ENCODE peak calls at places on chromosomes 4 and X, in eight cellular contexts. C, B, F, K, V, E, R and Q are unnamed samples.

GRCh38 chr4:48129307-48130014 is 4.6 kb downstream of the TXK start:
- DNase-seq in C (no peak), B (no peak), V (no peak), K (peak; percentile 49), R (no peak), E (no peak), F (no peak), Q (no peak)

GRCh38 chr4:154560824-154561231 is 2.0 kb upstream of the FGB start:
- DNase-seq in K (no peak), E (no peak), C (peak; percentile 90), R (no peak), V (no peak), F (no peak), B (no peak), Q (no peak)

GRCh38 chr4:44160776-44161377 is 287.7 kb downstream of the KCTD8 start:
- DNase-seq in V (no peak), F (peak; percentile 71), B (no peak), E (no peak), R (no peak), C (no peak), K (no peak), Q (no peak)

GRCh38 chrX:24983931-24984330 is 31.8 kb downstream of the ARX start:
- DNase-seq in K (no peak), C (no peak), F (no peak), R (no peak), V (no peak), B (no peak), E (no peak), Q (no peak)

GRCh38 chr4:1011022-1011694 is at the start of gene FGFRL1:
- DNase-seq in K (peak; percentile 91), R (peak; percentile 88), F (peak; percentile 76), B (no peak), C (peak; percentile 70), E (peak; percentile 73), V (no peak), Q (no peak)

GRCh38 chr4:39706829-39707511 is 9.0 kb downstream of the UBE2K start:
- DNase-seq in B (no peak), R (no peak), C (no peak), E (no peak), V (no peak), F (no peak), K (peak; percentile 52), Q (no peak)

GRCh38 chr4:152935661-152936445 is at the start of gene FHDC1:
- DNase-seq in E (peak; percentile 29), K (peak; percentile 93), F (no peak), R (peak; percentile 86), C (no peak), B (no peak), V (no peak), Q (no peak)

GRCh38 chrX:24081661-24082154 is 27.0 kb downstream of the EIF2S3 start:
- DNase-seq in R (no peak), V (no peak), E (peak; percentile 50), F (peak; percentile 66), K (peak; percentile 57), C (peak; percentile 44), B (peak; percentile 9), Q (no peak)

GRCh38 chrX:140712413-140713173 is 3.0 kb downstream of the LINC00632 start:
- DNase-seq in E (no peak), R (no peak), V (no peak), F (no peak), C (no peak), B (peak; percentile 17), K (peak; percentile 79), Q (peak; percentile 58)

GRCh38 chr4:173536808-173537429 is 6.9 kb upstream of the HAND2 start:
- DNase-seq in F (no peak), E (peak; percentile 16), K (peak; percentile 95), R (no peak), B (no peak), C (peak; percentile 7), V (no peak), Q (no peak)

GRCh38 chrX:40182095-40182494 is 84.3 kb upstream of the BCOR start:
- DNase-seq in B (no peak), E (no peak), V (no peak), F (no peak), K (no peak), R (no peak), C (no peak), Q (no peak)

GRCh38 chr4:173264245-173264959 is 69.8 kb downstream of the HMGB2 start:
- DNase-seq in F (peak; percentile 61), B (no peak), E (no peak), R (peak; percentile 32), V (no peak), C (no peak), K (peak; percentile 31), Q (peak; percentile 26)

GRCh38 chrX:118807151-118808017 is 16.2 kb upstream of the ZCCHC12 start:
- DNase-seq in V (peak; percentile 15), R (peak; percentile 34), B (no peak), K (peak; percentile 62), E (peak; percentile 15), C (peak; percentile 33), F (peak; percentile 50), Q (no peak)

GRCh38 chr4:71460368-71460767 is 121.5 kb downstream of the SLC4A4 start:
- DNase-seq in B (no peak), F (no peak), C (no peak), V (no peak), E (no peak), K (no peak), R (no peak), Q (no peak)

GRCh38 chr4:56701156-56701471 is 20.0 kb upstream of the HOPX start:
- DNase-seq in C (no peak), V (no peak), K (no peak), F (no peak), B (no peak), E (no peak), R (no peak), Q (no peak)

GRCh38 chr4:52032005-52032404 is 6.1 kb downstream of the SGCB start:
- DNase-seq in C (no peak), F (no peak), R (no peak), E (no peak), V (no peak), B (no peak), K (no peak), Q (no peak)

GRCh38 chr4:52038109-52038912 is at the start of gene SGCB:
- DNase-seq in E (no peak), B (no peak), C (no peak), F (peak; percentile 42), V (no peak), R (peak; percentile 35), K (peak; percentile 71), Q (no peak)

GRCh38 chr4:52036875-52037274 is 1.2 kb downstream of the SGCB start:
- DNase-seq in C (no peak), F (peak; percentile 20), K (no peak), V (no peak), E (no peak), R (no peak), B (no peak), Q (no peak)

GRCh38 chr4:52035190-52035589 is 2.9 kb downstream of the SGCB start:
- DNase-seq in F (no peak), V (no peak), B (no peak), C (no peak), E (no peak), K (no peak), R (no peak), Q (no peak)

GRCh38 chr4:52037730-52038108 is 380 bp downstream of the SGCB start:
- DNase-seq in V (no peak), C (no peak), R (no peak), K (peak; percentile 75), E (no peak), B (no peak), F (peak; percentile 42), Q (no peak)
- H3K27ac ChIP-seq in V (no peak overlapping the region), C (no peak overlapping the region), R (no peak overlapping the region), K (no peak overlapping the region), E (no peak overlapping the region), B (peak overlapping the region; percentile 52), F (peak overlapping the region; percentile 9), Q (no peak overlapping the region)

GRCh38 chrX:42673411-42673810 is 104.6 kb downstream of the PPP1R2C start:
- DNase-seq in C (no peak), V (no peak), R (no peak), E (no peak), K (no peak), B (no peak), F (no peak), Q (no peak)
- TF ChIP-seq POLR2AphosphoS5 in C (no peak), V (no peak), R (no peak), E (no peak), K (no peak), B (no peak), F (no peak), Q (no peak)

DNA sequence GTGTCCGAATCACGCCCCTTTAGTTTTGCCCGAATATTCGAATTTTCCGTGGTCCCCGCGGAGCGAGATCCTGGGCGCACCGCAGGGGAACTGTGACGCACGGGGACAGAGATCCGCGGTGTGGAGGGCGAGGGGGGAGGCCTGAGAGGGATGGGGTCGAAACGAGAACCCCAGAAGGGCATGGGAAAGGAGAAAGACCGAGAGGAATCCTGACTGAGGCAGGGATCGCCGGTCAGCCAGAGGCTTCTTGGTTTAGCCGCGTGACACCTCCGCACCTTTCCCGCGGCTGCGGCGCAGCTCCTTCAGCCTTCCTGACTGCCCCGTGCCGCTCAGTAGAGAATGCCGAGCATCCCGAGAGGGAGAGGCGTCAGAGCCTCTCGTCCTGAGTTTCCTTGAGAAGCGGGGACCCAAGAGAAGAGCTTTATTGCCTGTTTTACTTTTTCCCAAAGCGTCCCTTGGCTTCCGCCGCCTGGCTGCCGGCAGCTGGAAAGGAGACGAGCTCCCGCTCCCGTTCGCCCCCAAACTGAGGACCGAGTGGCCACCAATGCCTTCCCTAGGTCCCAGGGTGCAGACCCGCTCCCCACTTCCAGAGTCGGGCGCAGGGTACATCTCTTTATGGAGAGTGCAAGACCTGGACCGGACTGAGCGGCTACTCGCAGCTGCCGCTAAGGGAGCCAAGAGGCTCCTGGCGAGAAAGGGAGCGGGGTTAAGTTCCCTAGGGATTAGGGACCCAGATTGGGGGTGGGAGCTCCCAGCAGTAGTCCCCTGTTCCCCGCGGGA is 911 bp upstream of the GPR50 start:
- DNase-seq in C (no peak), F (no peak), K (peak; percentile 49), R (no peak), B (no peak), V (no peak), E (no peak), Q (no peak)
- TF ChIP-seq EZH2 in C (no peak), F (peak; percentile 27), K (peak; percentile 57), R (no peak), B (peak; percentile 68), V (no peak), E (no peak), Q (no peak)

DNA sequence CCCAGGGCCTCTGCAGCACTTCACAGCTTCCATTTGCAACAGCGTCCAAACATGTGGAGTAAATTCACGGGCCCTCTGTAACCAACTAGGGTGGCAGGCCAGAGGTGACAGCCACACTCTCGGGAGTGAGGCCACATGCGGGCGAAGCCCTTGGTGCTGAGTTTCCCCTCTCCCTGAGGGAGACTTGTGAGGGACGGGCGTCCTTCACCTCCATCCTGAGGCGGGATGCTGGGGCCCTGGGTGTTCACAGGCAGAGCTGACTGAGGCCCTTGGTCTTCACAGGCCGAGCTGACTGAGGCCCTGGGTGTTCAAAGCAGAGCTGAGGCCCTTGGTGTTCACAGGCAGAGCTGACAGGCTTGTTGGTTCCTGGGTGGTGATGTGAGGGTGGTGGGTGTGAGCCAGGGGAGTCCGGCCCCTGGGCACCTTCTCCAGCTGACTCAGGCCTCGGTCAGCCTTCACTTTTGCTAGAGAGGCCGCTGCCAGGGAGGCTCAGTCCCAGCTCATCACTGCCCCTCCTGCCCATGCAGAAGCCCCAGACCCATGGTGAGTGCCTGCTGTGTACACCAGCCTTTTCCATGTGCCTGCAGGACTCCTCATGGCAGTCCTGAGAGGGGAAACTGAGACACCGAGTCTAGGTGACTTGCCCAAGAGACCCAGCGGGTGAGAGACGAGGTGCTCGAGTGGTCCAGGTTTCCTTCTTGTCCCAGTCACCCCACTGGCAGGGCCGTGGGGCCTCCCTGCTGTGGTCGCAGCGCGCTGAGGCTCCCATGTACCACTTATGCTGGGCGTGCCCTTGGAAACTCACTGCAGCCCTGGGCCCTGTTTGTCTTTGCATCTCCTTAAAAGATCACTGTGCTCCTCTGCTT is 8.5 kb downstream of the WFS1 start:
- DNase-seq in K (no peak), V (no peak), E (no peak), F (no peak), B (no peak), R (no peak), C (no peak), Q (no peak)
- H3K27ac ChIP-seq in K (no peak overlapping the region), V (no peak overlapping the region), E (no peak overlapping the region), F (peak overlapping the region; percentile 64), B (no peak overlapping the region), R (no peak overlapping the region), C (peak overlapping the region; percentile 92), Q (no peak overlapping the region)